ENCODE peak calls at places on chromosomes 5 and 9, in eight cellular contexts. J, A, W, E, C, P, Z and G are unnamed samples. For H3K4me1 and H3K9me3, the result is how much of the 10 kb centered on the place peaks cover.

GRCh38 chr5:20276061-20276958 is 288.3 kb upstream of the CDH18 start:
- DNase-seq in J (no peak), Z (peak), A (peak), E (no peak), W (peak), C (no peak), P (no peak), G (no peak)

GRCh38 chr5:171797563-171797962 is 11.9 kb downstream of the SMIM23 start:
- DNase-seq in A (no peak), J (no peak), E (no peak), C (no peak), W (no peak), P (no peak), Z (no peak), G (no peak)

GRCh38 chr5:9015937-9016270 is 530.0 kb downstream of the SEMA5A start:
- DNase-seq in W (no peak), C (no peak), P (no peak), Z (no peak), A (no peak), E (no peak), J (no peak), G (no peak)

GRCh38 chr5:111830333-111830732 is 73.3 kb upstream of the NREP start:
- DNase-seq in A (peak), J (no peak), Z (no peak), C (no peak), W (peak), P (no peak), E (no peak), G (no peak)

GRCh38 chr9:95947118-95947517 is 71.6 kb downstream of the ERCC6L2 start:
- DNase-seq in C (no peak), P (no peak), J (no peak), E (no peak), Z (no peak), W (peak), A (no peak), G (no peak)

GRCh38 chr9:104144336-104144735 is 50.2 kb downstream of the SMC2 start:
- DNase-seq in E (no peak), Z (no peak), C (no peak), W (no peak), A (no peak), P (no peak), J (no peak), G (no peak)

GRCh38 chr9:15231788-15232635 is 75.0 kb downstream of the TTC39B start:
- DNase-seq in Z (peak), E (no peak), J (no peak), C (no peak), W (peak), P (peak), A (no peak), G (peak)

GRCh38 chr5:57383093-57383861 is 99.3 kb downstream of the ACTBL2 start:
- DNase-seq in W (peak), P (no peak), E (no peak), A (no peak), J (no peak), C (no peak), Z (peak), G (peak)

GRCh38 chr5:4362411-4362810 is 766.8 kb downstream of the IRX1 start:
- DNase-seq in A (no peak), P (no peak), W (no peak), C (no peak), J (no peak), E (no peak), Z (no peak), G (no peak)

GRCh38 chr5:5318426-5319205 is 103.9 kb upstream of the ICE1 start:
- DNase-seq in E (no peak), P (no peak), C (no peak), Z (no peak), A (no peak), J (no peak), W (peak), G (no peak)

GRCh38 chr9:83440641-83441040 is 97.6 kb downstream of the FRMD3 start:
- DNase-seq in P (no peak), C (no peak), J (no peak), Z (no peak), W (peak), A (no peak), E (no peak), G (no peak)

GRCh38 chr5:95773325-95774059 is 42.4 kb downstream of the RHOBTB3 start:
- DNase-seq in P (no peak), W (peak), E (no peak), A (no peak), C (no peak), Z (peak), J (no peak), G (no peak)

GRCh38 chr5:9105851-9106250 is 440.0 kb downstream of the SEMA5A start:
- DNase-seq in P (no peak), A (no peak), J (no peak), W (peak), Z (no peak), E (no peak), C (no peak), G (no peak)

GRCh38 chr9:6305954-6306563 is 22.1 kb upstream of the TPD52L3 start:
- DNase-seq in J (no peak), A (no peak), C (no peak), P (peak), W (peak), Z (peak), E (no peak), G (no peak)

GRCh38 chr5:124872615-124873014 is 126.2 kb upstream of the ZNF608 start:
- DNase-seq in C (no peak), Z (no peak), W (no peak), J (no peak), A (no peak), P (no peak), E (no peak), G (no peak)

GRCh38 chr9:4287886-4288588 is 11.8 kb downstream of the GLIS3 start:
- DNase-seq in E (no peak), Z (no peak), A (no peak), C (no peak), P (no peak), W (no peak), J (no peak), G (no peak)

GRCh38 chr5:148910686-148911361 is 84.4 kb downstream of the ADRB2 start:
- DNase-seq in C (no peak), W (peak), A (peak), P (no peak), J (peak), Z (no peak), E (peak), G (no peak)

GRCh38 chr9:26637101-26637500 is 255.5 kb downstream of the CAAP1 start:
- DNase-seq in W (no peak), J (no peak), C (no peak), A (no peak), E (no peak), Z (no peak), P (peak), G (no peak)

GRCh38 chr5:95554331-95554646 is 488 bp downstream of the SKIC3 start:
- DNase-seq in E (no peak), A (no peak), C (no peak), J (no peak), P (no peak), W (no peak), Z (no peak), G (no peak)

GRCh38 chr5:41636605-41637004 is 126.2 kb upstream of the PLCXD3 start:
- DNase-seq in P (peak), E (no peak), Z (peak), A (no peak), C (no peak), W (no peak), J (no peak), G (peak)

GRCh38 chr5:135040331-135041144 is 6.5 kb upstream of the PITX1 start:
- DNase-seq in C (no peak), P (peak), E (no peak), A (no peak), W (no peak), Z (no peak), J (peak), G (no peak)

GRCh38 chr9:127629468-127630081 is 17.5 kb downstream of the STXBP1 start:
- DNase-seq in P (no peak), J (no peak), E (no peak), C (no peak), A (no peak), Z (no peak), W (no peak), G (no peak)

GRCh38 chr9:76415154-76415553 is 20.9 kb upstream of the RFK start:
- DNase-seq in A (no peak), E (no peak), Z (no peak), P (no peak), W (peak), J (no peak), C (no peak), G (no peak)

GRCh38 chr9:19409406-19410194 is 791 bp downstream of the ACER2 start:
- DNase-seq in W (no peak), J (peak), A (no peak), C (peak), E (peak), P (peak), Z (peak), G (peak)

GRCh38 chr9:14136646-14137370 is 177.1 kb downstream of the NFIB start:
- DNase-seq in C (no peak), P (no peak), Z (no peak), J (no peak), A (no peak), W (no peak), E (no peak), G (no peak)

GRCh38 chr5:138470322-138471285 is 5.3 kb downstream of the EGR1 start:
- DNase-seq in W (no peak), E (peak), P (peak), J (no peak), A (no peak), Z (no peak), C (no peak), G (peak)
- H3K4me1 ChIP-seq in W (under half), E (under half), P (under half), J (under half), A (under half), Z (half or more), C (under half), G (under half)

DNA sequence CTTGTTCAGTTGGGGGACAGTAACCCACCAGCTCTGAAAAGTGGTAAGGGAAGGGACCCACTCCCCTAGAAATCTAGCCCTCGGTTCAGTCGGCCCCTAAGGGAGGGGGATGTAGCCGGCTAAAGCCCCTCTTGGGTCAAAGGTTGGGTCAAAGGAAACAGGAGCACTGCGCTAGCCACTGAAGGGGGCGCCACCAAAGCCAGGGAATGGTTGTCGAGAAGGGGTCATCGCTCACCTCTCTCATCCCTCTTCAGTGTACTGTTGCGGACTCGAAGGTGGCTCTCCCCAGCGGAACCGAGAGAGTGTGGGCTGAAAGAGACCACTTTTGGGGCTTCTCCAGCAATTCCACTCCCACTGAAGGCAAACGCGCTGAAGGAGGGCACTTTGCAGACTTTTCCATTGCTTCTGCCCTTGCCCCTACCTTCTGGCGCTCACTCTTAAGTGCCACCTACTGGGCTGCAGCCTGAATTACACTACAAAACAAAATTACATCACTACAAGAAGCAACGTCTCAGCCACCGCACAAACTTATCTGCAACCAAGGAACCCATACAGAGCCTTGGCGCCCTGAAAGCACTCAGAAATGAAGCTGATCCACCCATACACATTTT is 396.9 kb downstream of the PDE4D start:
- DNase-seq in A (peak), J (no peak), W (no peak), E (no peak), Z (no peak), C (no peak), P (peak), G (peak)
- TF ChIP-seq CTCF in A (peak), J (no peak), W (peak), E (peak), Z (peak), C (no peak), P (peak), G (peak)

GRCh38 chr5:43851741-43852140 is 248.8 kb downstream of the NNT start:
- DNase-seq in J (no peak), P (no peak), A (no peak), Z (no peak), C (no peak), W (no peak), E (no peak), G (no peak)

GRCh38 chr5:43855418-43855817 is 252.4 kb downstream of the NNT start:
- DNase-seq in A (no peak), Z (no peak), C (no peak), J (no peak), W (no peak), E (no peak), P (no peak), G (no peak)

GRCh38 chr5:43852276-43852675 is 249.3 kb downstream of the NNT start:
- DNase-seq in Z (no peak), W (no peak), J (no peak), C (no peak), E (no peak), A (no peak), P (no peak), G (no peak)

GRCh38 chr5:43859309-43859708 is 256.3 kb downstream of the NNT start:
- DNase-seq in A (no peak), J (no peak), C (no peak), P (no peak), E (no peak), Z (no peak), W (no peak), G (no peak)

GRCh38 chr5:43854697-43855292 is 251.8 kb downstream of the NNT start:
- DNase-seq in W (no peak), Z (no peak), E (no peak), C (no peak), J (no peak), A (no peak), P (peak), G (no peak)
- H3K9me3 ChIP-seq in W (under half), Z (under half), E (under half), C (under half), J (under half), A (under half), P (under half), G (under half)

GRCh38 chr5:157506981-157507780 is 47.2 kb downstream of the NIPAL4 start:
- DNase-seq in Z (no peak), W (no peak), J (no peak), A (no peak), P (no peak), C (no peak), E (peak), G (no peak)

GRCh38 chr5:157510682-157511081 is 50.7 kb downstream of the NIPAL4 start:
- DNase-seq in W (no peak), E (no peak), J (no peak), C (no peak), Z (no peak), A (no peak), P (no peak), G (no peak)

GRCh38 chr5:157511656-157512644 is 51.9 kb downstream of the NIPAL4 start:
- DNase-seq in C (peak), P (peak), W (peak), A (peak), E (peak), Z (peak), J (peak), G (no peak)

GRCh38 chr5:157506066-157506590 is 46.1 kb downstream of the NIPAL4 start:
- DNase-seq in E (no peak), Z (no peak), W (peak), C (no peak), P (no peak), J (no peak), A (no peak), G (no peak)

DNA sequence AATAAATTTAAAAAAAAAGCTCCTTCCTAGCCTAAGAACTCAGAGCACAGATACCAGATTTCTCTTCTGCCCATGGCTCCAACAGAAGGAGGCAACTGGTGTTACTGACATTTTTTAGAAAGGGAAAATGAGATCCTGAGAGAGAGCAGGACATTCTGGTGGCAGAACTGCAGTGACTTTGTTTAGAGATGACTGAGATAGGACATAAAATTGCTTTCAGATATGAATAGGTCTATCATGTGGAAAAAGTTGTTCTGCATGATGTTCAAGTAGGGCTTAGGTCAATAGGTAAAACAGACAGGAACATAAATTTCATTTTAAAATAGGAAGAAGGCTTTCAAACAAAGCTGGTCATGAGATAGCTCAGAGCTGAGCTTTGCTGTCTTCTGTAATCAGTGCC is 49.6 kb downstream of the NIPAL4 start:
- DNase-seq in E (no peak), P (no peak), C (no peak), W (no peak), Z (no peak), A (no peak), J (no peak), G (no peak)
- H3K4me1 ChIP-seq in E (under half), P (under half), C (under half), W (under half), Z (under half), A (under half), J (under half), G (under half)

DNA sequence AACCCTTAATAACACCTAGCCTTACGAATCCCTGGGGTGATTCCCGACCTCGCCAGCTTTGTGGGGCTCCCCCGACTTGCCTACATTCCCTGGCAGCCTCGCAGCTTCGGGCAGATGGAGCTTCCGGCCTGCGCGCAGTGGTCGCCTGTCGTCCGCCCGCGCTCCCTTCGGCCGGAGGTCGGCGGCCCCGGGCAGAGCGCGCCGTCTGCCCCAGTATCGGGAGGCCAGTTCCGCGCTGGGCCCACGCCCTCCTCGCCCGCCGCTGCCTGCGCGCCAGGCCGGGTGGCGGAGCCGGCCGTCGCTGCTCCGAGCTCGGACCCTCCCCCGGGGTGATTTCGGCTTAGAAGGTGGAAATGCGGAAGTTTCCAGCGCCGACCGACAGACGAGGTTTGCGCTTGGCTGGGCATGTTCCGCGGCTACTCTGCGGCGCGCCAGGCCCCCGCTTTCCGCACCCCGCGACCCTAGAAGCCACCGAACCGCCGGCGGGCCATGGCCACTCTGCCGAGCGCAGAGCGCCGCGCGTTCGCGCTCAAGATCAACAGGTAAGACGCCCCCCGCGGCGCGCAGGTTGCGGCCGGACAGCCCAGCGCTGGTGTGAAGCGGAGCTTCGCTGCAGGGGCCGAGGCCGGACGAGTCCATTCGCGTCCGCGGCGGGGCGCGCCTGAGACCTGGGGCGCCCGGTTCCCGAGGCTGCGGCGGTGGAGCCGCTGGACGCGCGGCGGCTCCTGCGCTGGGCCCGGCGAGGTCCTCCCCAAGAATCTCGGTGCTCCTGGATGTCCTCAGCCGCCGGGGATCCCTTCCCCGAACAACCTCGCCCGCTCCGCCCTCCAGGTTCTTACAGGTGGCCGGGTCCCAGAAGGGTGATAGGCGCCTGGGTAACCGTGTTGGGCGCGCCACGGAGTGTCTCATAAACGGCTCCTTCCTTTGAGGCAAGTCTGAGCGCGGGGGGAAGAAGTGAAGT is at the start of gene DOCK8:
- DNase-seq in P (peak), J (peak), C (peak), W (peak), Z (peak), A (no peak), E (peak), G (peak)
- TF ChIP-seq CTCF in P (peak), J (no peak), C (peak), W (no peak), Z (peak), A (peak), E (peak), G (peak)

GRCh38 chr5:659496-660263 is 33.5 kb downstream of the TPPP start:
- DNase-seq in W (no peak), J (peak), P (no peak), E (no peak), C (no peak), Z (no peak), A (no peak), G (no peak)
- H3K9me3 ChIP-seq in W (under half), J (under half), P (under half), E (under half), C (under half), Z (under half), A (under half), G (under half)

GRCh38 chr5:139663207-139663606 is 15.1 kb downstream of the CXXC5 start:
- DNase-seq in C (no peak), Z (no peak), J (no peak), W (no peak), P (no peak), E (no peak), A (no peak), G (no peak)

GRCh38 chr5:139665626-139666025 is 17.5 kb downstream of the CXXC5 start:
- DNase-seq in Z (no peak), C (no peak), E (no peak), A (no peak), P (no peak), W (no peak), J (no peak), G (no peak)

GRCh38 chr5:139664273-139664693 is 16.1 kb downstream of the CXXC5 start:
- DNase-seq in W (no peak), E (no peak), P (no peak), Z (no peak), A (no peak), J (no peak), C (no peak), G (no peak)

GRCh38 chr5:139663752-139664151 is 15.6 kb downstream of the CXXC5 start:
- DNase-seq in E (no peak), C (no peak), A (no peak), W (no peak), J (no peak), Z (no peak), P (no peak), G (no peak)

DNA sequence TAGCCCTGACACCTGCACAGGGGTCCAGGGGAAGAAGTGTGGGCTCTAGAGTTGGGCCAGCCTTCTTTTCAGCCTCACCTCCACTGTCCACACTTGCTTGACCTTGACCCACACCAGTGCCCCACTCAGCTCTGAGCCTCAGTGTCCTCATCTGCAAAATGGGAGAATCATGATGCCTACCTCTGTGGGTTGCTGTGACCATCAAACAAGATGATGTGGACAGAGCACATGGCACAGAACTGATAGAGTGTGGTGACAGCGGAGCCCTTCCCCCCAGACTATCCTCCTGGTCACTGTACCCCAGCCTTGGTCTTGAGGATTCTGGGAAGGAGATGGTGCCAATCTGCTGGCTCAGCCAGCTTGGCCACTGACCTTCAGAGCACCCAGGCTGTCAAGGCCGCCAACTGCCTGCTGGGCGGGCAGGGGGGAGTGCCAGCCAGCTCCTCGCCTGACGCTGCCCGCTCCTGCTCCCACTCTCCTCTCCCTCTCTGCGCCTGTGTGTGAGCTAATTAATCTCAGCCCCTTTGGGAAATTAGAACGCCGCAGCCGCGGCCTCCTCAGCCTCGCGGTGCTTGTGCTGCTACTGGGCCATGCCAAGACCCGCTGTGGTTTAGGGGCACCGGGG is 16.7 kb downstream of the CXXC5 start:
- DNase-seq in P (no peak), C (no peak), A (no peak), Z (no peak), E (no peak), J (no peak), W (no peak), G (no peak)
- H3K4me1 ChIP-seq in P (under half), C (under half), A (under half), Z (half or more), E (under half), J (under half), W (half or more), G (under half)